ENCODE peak calls at places on chromosome 16, in nine cellular contexts. Z is HCT116, I is endothelial cell of umbilical vein, S is stomach, U is sigmoid colon, T is H1, F is transverse colon, C is prostate gland, Y is breast epithelium. H is an unnamed sample.

GRCh38 chr16:52460652-52461172 is 86.2 kb downstream of the TOX3 start:
- DNase-seq in Z (no peak), I (no peak), S (no peak), U (no peak), T (no peak), F (no peak), C (no peak), Y (no peak), H (no peak)

GRCh38 chr16:75216576-75216975 is 2.2 kb upstream of the CTRB1 start:
- DNase-seq in Z (no peak), I (no peak), S (no peak), U (no peak), T (no peak), F (no peak), C (no peak), Y (no peak), H (no peak)

GRCh38 chr16:14304891-14305459 is 233.9 kb downstream of the MRTFB start:
- DNase-seq in Z (no peak), I (no peak), S (no peak), U (no peak), T (no peak), F (no peak), C (no peak), Y (no peak), H (no peak)

GRCh38 chr16:2512920-2513404 is 790 bp upstream of the ATP6V0C start:
- DNase-seq in Z (no peak), I (no peak), S (no peak), U (peak; percentile 72), T (no peak), F (no peak), C (no peak), Y (no peak), H (no peak)

GRCh38 chr16:85759631-85760419 is 8.9 kb upstream of the C16orf74 start:
- DNase-seq in Z (no peak), I (no peak), S (peak; percentile 67), U (no peak), T (no peak), F (peak; percentile 66), C (no peak), Y (no peak), H (no peak)

GRCh38 chr16:87434146-87434667 is 42.1 kb downstream of the MAP1LC3B start:
- DNase-seq in Z (no peak), I (no peak), S (no peak), U (no peak), T (no peak), F (no peak), C (no peak), Y (no peak), H (no peak)

GRCh38 chr16:17404903-17405691 is 65.7 kb downstream of the XYLT1 start:
- DNase-seq in Z (no peak), I (no peak), S (no peak), U (peak; percentile 97), T (no peak), F (peak; percentile 49), C (no peak), Y (peak; percentile 88), H (peak; percentile 94)

GRCh38 chr16:30499284-30499683 is 26.7 kb downstream of the ITGAL start:
- DNase-seq in Z (no peak), I (no peak), S (no peak), U (no peak), T (no peak), F (no peak), C (no peak), Y (peak; percentile 39), H (no peak)

GRCh38 chr16:53841884-53842283 is 137.9 kb downstream of the FTO start:
- DNase-seq in Z (no peak), I (no peak), S (no peak), U (no peak), T (no peak), F (no peak), C (no peak), Y (no peak), H (no peak)

GRCh38 chr16:50272111-50272571 is 5.8 kb downstream of the ADCY7 start:
- DNase-seq in Z (no peak), I (no peak), S (no peak), U (peak; percentile 60), T (no peak), F (no peak), C (no peak), Y (no peak), H (no peak)

GRCh38 chr16:21253470-21253869 is 20.0 kb downstream of the ANKS4B start:
- DNase-seq in Z (no peak), I (no peak), S (no peak), U (no peak), T (no peak), F (no peak), C (no peak), Y (no peak), H (no peak)

GRCh38 chr16:86566966-86567700 is 504 bp downstream of the FOXC2 start:
- DNase-seq in Z (no peak), I (peak; percentile 68), S (no peak), U (no peak), T (no peak), F (no peak), C (no peak), Y (no peak), H (no peak)

GRCh38 chr16:31093132-31093703 is 1.4 kb downstream of the VKORC1 start:
- DNase-seq in Z (no peak), I (no peak), S (no peak), U (no peak), T (no peak), F (peak; percentile 33), C (no peak), Y (no peak), H (no peak)

DNA sequence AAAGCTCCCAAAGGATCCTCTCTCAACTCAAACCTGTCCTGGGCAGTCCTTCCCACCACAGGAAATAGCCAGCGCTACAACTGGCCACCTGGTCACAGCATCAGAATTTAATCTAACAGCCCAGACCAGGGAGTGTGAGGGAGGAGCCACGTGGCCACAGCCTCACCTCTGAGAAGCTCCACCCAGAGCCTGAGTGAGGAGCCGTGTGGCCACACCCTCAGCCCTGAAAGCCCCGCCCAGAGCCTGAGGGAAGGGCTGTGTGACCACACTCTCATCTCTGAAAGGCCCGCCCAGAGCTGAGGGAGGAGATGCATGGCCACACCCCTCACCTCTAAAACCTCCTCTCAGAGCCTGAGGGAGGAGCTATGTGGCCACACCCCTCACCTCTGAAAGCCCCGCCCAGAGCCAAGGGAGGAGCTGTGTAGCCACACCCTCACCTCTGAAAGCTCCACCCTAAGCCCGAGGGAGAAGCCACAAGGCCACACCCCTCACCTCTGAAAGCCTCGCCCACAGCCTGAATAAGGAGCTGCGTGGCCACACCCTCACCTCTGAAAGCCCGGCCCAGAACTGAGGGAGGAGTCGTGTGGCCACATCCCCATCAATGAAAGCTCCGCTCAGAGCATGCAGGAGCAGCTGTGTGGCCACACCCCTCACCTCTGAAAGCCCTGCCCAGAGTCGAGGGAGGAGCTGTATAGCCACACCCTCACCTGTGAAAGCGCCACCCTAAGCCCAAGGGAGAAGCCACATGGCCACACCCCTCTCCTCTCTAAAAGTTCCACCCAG is 28.6 kb downstream of the SLC38A8 start:
- DNase-seq in Z (peak; percentile 100), I (peak; percentile 47), S (peak; percentile 91), U (no peak), T (peak; percentile 100), F (peak; percentile 92), C (peak; percentile 14), Y (peak; percentile 27), H (no peak)
- TF ChIP-seq POLR2AphosphoS5 in Z (peak; percentile 65), I (no peak), S (no peak), U (no peak), T (no peak), F (no peak), C (no peak), Y (no peak), H (no peak)

DNA sequence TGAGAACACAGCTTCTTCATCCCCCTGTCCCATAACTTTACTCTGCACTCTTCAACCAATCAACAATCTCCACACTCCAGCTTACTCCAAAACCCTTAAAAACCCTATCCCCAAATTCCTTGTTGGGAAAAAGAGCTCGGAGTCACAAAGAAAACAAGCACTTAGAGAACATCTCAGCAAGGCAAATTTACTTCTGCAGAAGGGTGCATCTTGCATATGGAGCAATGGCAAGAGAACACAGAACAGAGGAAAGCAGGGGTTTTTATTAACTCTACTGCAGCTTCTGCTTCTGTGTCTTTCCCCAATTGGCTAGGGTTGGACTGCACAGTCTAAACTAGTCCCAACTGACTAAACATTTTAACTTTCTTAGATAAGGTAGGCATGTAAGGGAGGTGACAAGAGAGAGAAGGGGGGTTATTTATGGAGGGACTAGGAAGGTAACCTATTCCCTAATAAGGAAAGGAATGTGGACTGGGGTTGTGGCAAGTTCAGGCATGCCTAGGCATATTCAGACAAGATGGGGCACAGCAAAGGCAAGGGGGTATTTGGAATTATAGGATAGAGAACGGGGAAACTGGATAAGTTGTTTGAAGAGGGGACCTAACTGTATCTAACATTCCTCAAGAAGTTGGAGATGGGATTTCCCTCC is 125.5 kb downstream of the CACNG3 start:
- DNase-seq in Z (no peak), I (no peak), S (no peak), U (no peak), T (no peak), F (no peak), C (no peak), Y (no peak), H (no peak)
- H3K9me3 ChIP-seq in Z (no peaks in the 10 kb centered on the region), I (no peaks in the 10 kb centered on the region), S (peaks cover 57% of the 10 kb centered on the region), U (peaks cover 3% of the 10 kb centered on the region), T (peaks cover 10% of the 10 kb centered on the region), F (peaks cover 7% of the 10 kb centered on the region), C (no peaks in the 10 kb centered on the region), Y (peaks cover 60% of the 10 kb centered on the region), H (peaks cover 49% of the 10 kb centered on the region)

GRCh38 chr16:56933266-56933619 is 1.3 kb downstream of the HERPUD1 start:
- DNase-seq in Z (no peak), I (no peak), S (no peak), U (peak; percentile 25), T (no peak), F (no peak), C (no peak), Y (no peak), H (no peak)

GRCh38 chr16:56935201-56935600 is 3.3 kb downstream of the HERPUD1 start:
- DNase-seq in Z (no peak), I (no peak), S (no peak), U (no peak), T (no peak), F (no peak), C (no peak), Y (no peak), H (no peak)

GRCh38 chr16:56931769-56932587 is at the start of gene HERPUD1:
- DNase-seq in Z (peak; percentile 92), I (peak; percentile 98), S (peak; percentile 99), U (peak; percentile 99), T (peak; percentile 91), F (peak; percentile 99), C (peak; percentile 99), Y (peak; percentile 98), H (peak; percentile 100)

GRCh38 chr16:56932588-56933265 is 785 bp downstream of the HERPUD1 start:
- DNase-seq in Z (peak; percentile 38), I (peak; percentile 89), S (peak; percentile 80), U (peak; percentile 92), T (no peak), F (peak; percentile 81), C (peak; percentile 81), Y (peak; percentile 83), H (peak; percentile 95)

GRCh38 chr16:56933828-56934598 is 2.1 kb downstream of the HERPUD1 start:
- DNase-seq in Z (no peak), I (no peak), S (no peak), U (no peak), T (no peak), F (no peak), C (no peak), Y (no peak), H (no peak)
- H3K27me3 ChIP-seq in Z (no peaks in the 10 kb centered on the region), I (no peaks in the 10 kb centered on the region), S (no peaks in the 10 kb centered on the region), U (no peaks in the 10 kb centered on the region), T (no peaks in the 10 kb centered on the region), F (no peaks in the 10 kb centered on the region), C (no peaks in the 10 kb centered on the region), Y (no peaks in the 10 kb centered on the region), H (no peaks in the 10 kb centered on the region)

GRCh38 chr16:58022601-58023371 is 2.8 kb upstream of the MMP15 start:
- DNase-seq in Z (no peak), I (peak; percentile 67), S (peak; percentile 87), U (peak; percentile 94), T (no peak), F (peak; percentile 71), C (peak; percentile 84), Y (peak; percentile 47), H (no peak)
- TF ChIP-seq POLR2AphosphoS5 in Z (no peak), I (peak; percentile 48), S (no peak), U (peak; percentile 21), T (no peak), F (no peak), C (no peak), Y (no peak), H (peak; percentile 38)